ENCODE peak calls at places on chromosomes 6 and 20, in six cellular contexts. One of them, this sample, is unnamed. For H3K9me3, the result is how much of the 10 kb centered on the place peaks cover.

GRCh38 chr20:62022575-62023139 is 43.0 kb downstream of the TAF4 start:
- DNase-seq in CD4-positive, alpha-beta T cell: no peak
- DNase-seq in tibial artery: no peak
- DNase-seq in PC-3: no peak
- DNase-seq in body of pancreas: no peak
- DNase-seq in right lobe of liver: peak
- DNase-seq in this sample: no peak

GRCh38 chr6:35916056-35916455 is 4.8 kb downstream of the SRPK1 start:
- DNase-seq in CD4-positive, alpha-beta T cell: no peak
- DNase-seq in tibial artery: no peak
- DNase-seq in PC-3: no peak
- DNase-seq in body of pancreas: no peak
- DNase-seq in right lobe of liver: no peak
- DNase-seq in this sample: no peak

GRCh38 chr6:35296931-35297330 is 687 bp upstream of the DEF6 start:
- DNase-seq in CD4-positive, alpha-beta T cell: no peak
- DNase-seq in tibial artery: peak
- DNase-seq in PC-3: no peak
- DNase-seq in body of pancreas: no peak
- DNase-seq in right lobe of liver: no peak
- DNase-seq in this sample: no peak

GRCh38 chr6:125913864-125914351 is 42.7 kb upstream of the HINT3 start:
- DNase-seq in CD4-positive, alpha-beta T cell: no peak
- DNase-seq in tibial artery: no peak
- DNase-seq in PC-3: peak
- DNase-seq in body of pancreas: no peak
- DNase-seq in right lobe of liver: no peak
- DNase-seq in this sample: no peak

GRCh38 chr20:10376271-10377075 is 57.5 kb downstream of the MKKS start:
- DNase-seq in CD4-positive, alpha-beta T cell: no peak
- DNase-seq in tibial artery: no peak
- DNase-seq in PC-3: peak
- DNase-seq in body of pancreas: no peak
- DNase-seq in right lobe of liver: no peak
- DNase-seq in this sample: no peak

GRCh38 chr6:90495216-90495817 is 91.6 kb downstream of the MAP3K7 start:
- DNase-seq in CD4-positive, alpha-beta T cell: no peak
- DNase-seq in tibial artery: no peak
- DNase-seq in PC-3: no peak
- DNase-seq in body of pancreas: no peak
- DNase-seq in right lobe of liver: no peak
- DNase-seq in this sample: no peak

GRCh38 chr6:45677381-45677992 is 299.8 kb upstream of the SUPT3H start:
- DNase-seq in CD4-positive, alpha-beta T cell: no peak
- DNase-seq in tibial artery: no peak
- DNase-seq in PC-3: peak
- DNase-seq in body of pancreas: peak
- DNase-seq in right lobe of liver: no peak
- DNase-seq in this sample: no peak

GRCh38 chr6:6003334-6004146 is 3.2 kb downstream of the NRN1 start:
- DNase-seq in CD4-positive, alpha-beta T cell: no peak
- DNase-seq in tibial artery: no peak
- DNase-seq in PC-3: no peak
- DNase-seq in body of pancreas: no peak
- DNase-seq in right lobe of liver: peak
- DNase-seq in this sample: no peak

GRCh38 chr6:121485359-121485809 is 49.9 kb downstream of the GJA1 start:
- DNase-seq in CD4-positive, alpha-beta T cell: no peak
- DNase-seq in tibial artery: no peak
- DNase-seq in PC-3: peak
- DNase-seq in body of pancreas: no peak
- DNase-seq in right lobe of liver: no peak
- DNase-seq in this sample: no peak

GRCh38 chr6:166540631-166541331 is 45.7 kb downstream of the RAMACL start:
- DNase-seq in CD4-positive, alpha-beta T cell: peak
- DNase-seq in tibial artery: peak
- DNase-seq in PC-3: no peak
- DNase-seq in body of pancreas: no peak
- DNase-seq in right lobe of liver: no peak
- DNase-seq in this sample: peak

GRCh38 chr6:147741419-147741818 is 232.9 kb downstream of the SAMD5 start:
- DNase-seq in CD4-positive, alpha-beta T cell: no peak
- DNase-seq in tibial artery: no peak
- DNase-seq in PC-3: no peak
- DNase-seq in body of pancreas: no peak
- DNase-seq in right lobe of liver: no peak
- DNase-seq in this sample: no peak

GRCh38 chr6:165010556-165011535 is 298.6 kb downstream of the C6orf118 start:
- DNase-seq in CD4-positive, alpha-beta T cell: no peak
- DNase-seq in tibial artery: no peak
- DNase-seq in PC-3: peak
- DNase-seq in body of pancreas: no peak
- DNase-seq in right lobe of liver: no peak
- DNase-seq in this sample: no peak

GRCh38 chr20:6756961-6757595 is 10.4 kb upstream of the BMP2 start:
- DNase-seq in CD4-positive, alpha-beta T cell: no peak
- DNase-seq in tibial artery: no peak
- DNase-seq in PC-3: no peak
- DNase-seq in body of pancreas: peak
- DNase-seq in right lobe of liver: no peak
- DNase-seq in this sample: no peak

GRCh38 chr6:107812370-107812769 is 11.7 kb downstream of the SCML4 start:
- DNase-seq in CD4-positive, alpha-beta T cell: no peak
- DNase-seq in tibial artery: no peak
- DNase-seq in PC-3: no peak
- DNase-seq in body of pancreas: no peak
- DNase-seq in right lobe of liver: no peak
- DNase-seq in this sample: no peak

GRCh38 chr6:73282876-73283275 is 19.9 kb upstream of the KHDC1 start:
- DNase-seq in CD4-positive, alpha-beta T cell: no peak
- DNase-seq in tibial artery: no peak
- DNase-seq in PC-3: no peak
- DNase-seq in body of pancreas: no peak
- DNase-seq in right lobe of liver: no peak
- DNase-seq in this sample: no peak

GRCh38 chr6:27332692-27333641 is 20.9 kb upstream of the POM121L2 start:
- DNase-seq in CD4-positive, alpha-beta T cell: no peak
- DNase-seq in tibial artery: no peak
- DNase-seq in PC-3: peak
- DNase-seq in body of pancreas: peak
- DNase-seq in right lobe of liver: no peak
- DNase-seq in this sample: no peak

GRCh38 chr6:27415898-27416297 is 27.3 kb downstream of the ZNF391 start:
- DNase-seq in CD4-positive, alpha-beta T cell: no peak
- DNase-seq in tibial artery: no peak
- DNase-seq in PC-3: no peak
- DNase-seq in body of pancreas: no peak
- DNase-seq in right lobe of liver: no peak
- DNase-seq in this sample: no peak

GRCh38 chr20:57756213-57756612 is 46.4 kb upstream of the PMEPA1 start:
- DNase-seq in CD4-positive, alpha-beta T cell: no peak
- DNase-seq in tibial artery: peak
- DNase-seq in PC-3: no peak
- DNase-seq in body of pancreas: no peak
- DNase-seq in right lobe of liver: no peak
- DNase-seq in this sample: no peak

GRCh38 chr20:682123-682522 is 6.5 kb upstream of the SCRT2 start:
- DNase-seq in CD4-positive, alpha-beta T cell: no peak
- DNase-seq in tibial artery: no peak
- DNase-seq in PC-3: no peak
- DNase-seq in body of pancreas: no peak
- DNase-seq in right lobe of liver: peak
- DNase-seq in this sample: no peak

GRCh38 chr6:134316733-134317431 is 1.0 kb downstream of the SGK1 start:
- DNase-seq in CD4-positive, alpha-beta T cell: no peak
- DNase-seq in tibial artery: no peak
- DNase-seq in PC-3: no peak
- DNase-seq in body of pancreas: no peak
- DNase-seq in right lobe of liver: no peak
- DNase-seq in this sample: no peak

GRCh38 chr6:150334790-150335783 is 33.7 kb upstream of the IYD start:
- DNase-seq in CD4-positive, alpha-beta T cell: no peak
- DNase-seq in tibial artery: no peak
- DNase-seq in PC-3: peak
- DNase-seq in body of pancreas: peak
- DNase-seq in right lobe of liver: no peak
- DNase-seq in this sample: peak

GRCh38 chr6:107576852-107577251 is 86.9 kb downstream of the SOBP start:
- DNase-seq in CD4-positive, alpha-beta T cell: no peak
- DNase-seq in tibial artery: no peak
- DNase-seq in PC-3: peak
- DNase-seq in body of pancreas: no peak
- DNase-seq in right lobe of liver: no peak
- DNase-seq in this sample: no peak

GRCh38 chr6:43077981-43078411 is 1.9 kb downstream of the PTK7 start:
- DNase-seq in CD4-positive, alpha-beta T cell: no peak
- DNase-seq in tibial artery: no peak
- DNase-seq in PC-3: no peak
- DNase-seq in body of pancreas: no peak
- DNase-seq in right lobe of liver: no peak
- DNase-seq in this sample: no peak

GRCh38 chr20:34579191-34579661 is 20.7 kb downstream of the MAP1LC3A start:
- DNase-seq in CD4-positive, alpha-beta T cell: no peak
- DNase-seq in tibial artery: peak
- DNase-seq in PC-3: peak
- DNase-seq in body of pancreas: peak
- DNase-seq in right lobe of liver: no peak
- DNase-seq in this sample: peak

GRCh38 chr6:152096863-152097496 is 289.5 kb downstream of the ESR1 start:
- DNase-seq in CD4-positive, alpha-beta T cell: no peak
- DNase-seq in tibial artery: no peak
- DNase-seq in PC-3: peak
- DNase-seq in body of pancreas: no peak
- DNase-seq in right lobe of liver: no peak
- DNase-seq in this sample: no peak
- TF ChIP-seq CTCF in CD4-positive, alpha-beta T cell: no peak
- TF ChIP-seq CTCF in tibial artery: no peak
- TF ChIP-seq CTCF in PC-3: no peak
- TF ChIP-seq CTCF in body of pancreas: no peak
- TF ChIP-seq CTCF in right lobe of liver: no peak
- TF ChIP-seq CTCF in this sample: no peak

DNA sequence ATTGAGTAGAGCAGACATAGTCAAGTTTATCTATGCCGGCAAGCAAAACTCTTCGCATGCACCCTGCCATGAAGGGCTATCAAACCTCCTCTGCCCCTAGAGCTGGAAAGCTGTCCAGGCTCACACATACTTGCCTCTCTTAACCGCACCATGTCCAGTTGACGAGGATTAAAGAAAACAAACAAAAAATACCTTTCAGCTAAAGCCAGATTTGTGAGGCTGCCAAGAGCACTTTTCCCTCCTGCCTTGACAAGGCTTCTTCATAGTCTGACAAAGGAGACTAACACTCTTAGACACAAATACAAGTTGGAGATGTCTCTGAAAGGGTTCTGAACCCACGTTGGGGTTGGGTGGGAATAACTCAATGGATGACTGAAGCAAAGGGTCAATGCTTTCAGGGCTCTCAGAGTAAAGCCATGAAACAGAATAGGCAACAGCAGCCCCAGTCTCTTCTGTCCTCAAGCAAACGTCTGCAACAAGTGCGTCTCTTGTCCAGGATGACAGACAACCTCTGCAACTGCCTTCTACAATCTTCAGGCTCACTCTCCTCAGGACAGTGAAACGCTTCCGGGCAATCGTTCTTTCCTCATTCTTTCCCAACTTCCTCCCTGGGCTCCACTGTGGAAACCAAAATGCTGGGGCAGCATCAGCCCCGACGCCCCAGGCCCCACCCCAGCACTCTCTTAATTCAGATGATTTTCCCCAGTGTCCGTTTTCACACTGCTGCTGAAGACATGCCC is 57.8 kb downstream of the AGPAT4 start:
- DNase-seq in CD4-positive, alpha-beta T cell: no peak
- DNase-seq in tibial artery: no peak
- DNase-seq in PC-3: no peak
- DNase-seq in body of pancreas: no peak
- DNase-seq in right lobe of liver: no peak
- DNase-seq in this sample: no peak
- H3K9me3 ChIP-seq in CD4-positive, alpha-beta T cell: under half
- H3K9me3 ChIP-seq in tibial artery: under half
- H3K9me3 ChIP-seq in PC-3: under half
- H3K9me3 ChIP-seq in body of pancreas: under half
- H3K9me3 ChIP-seq in right lobe of liver: under half
- H3K9me3 ChIP-seq in this sample: under half

GRCh38 chr6:811806-812205 is 118.9 kb upstream of the EXOC2 start:
- DNase-seq in CD4-positive, alpha-beta T cell: no peak
- DNase-seq in tibial artery: no peak
- DNase-seq in PC-3: no peak
- DNase-seq in body of pancreas: no peak
- DNase-seq in right lobe of liver: no peak
- DNase-seq in this sample: no peak

GRCh38 chr6:818191-818590 is 125.3 kb upstream of the EXOC2 start:
- DNase-seq in CD4-positive, alpha-beta T cell: no peak
- DNase-seq in tibial artery: no peak
- DNase-seq in PC-3: no peak
- DNase-seq in body of pancreas: no peak
- DNase-seq in right lobe of liver: no peak
- DNase-seq in this sample: no peak

GRCh38 chr6:816510-817084 is 123.7 kb upstream of the EXOC2 start:
- DNase-seq in CD4-positive, alpha-beta T cell: no peak
- DNase-seq in tibial artery: no peak
- DNase-seq in PC-3: no peak
- DNase-seq in body of pancreas: no peak
- DNase-seq in right lobe of liver: no peak
- DNase-seq in this sample: no peak

GRCh38 chr6:814378-815347 is 121.7 kb upstream of the EXOC2 start:
- DNase-seq in CD4-positive, alpha-beta T cell: no peak
- DNase-seq in tibial artery: no peak
- DNase-seq in PC-3: no peak
- DNase-seq in body of pancreas: peak
- DNase-seq in right lobe of liver: no peak
- DNase-seq in this sample: no peak

GRCh38 chr6:815348-815738 is 122.4 kb upstream of the EXOC2 start:
- DNase-seq in CD4-positive, alpha-beta T cell: no peak
- DNase-seq in tibial artery: no peak
- DNase-seq in PC-3: no peak
- DNase-seq in body of pancreas: peak
- DNase-seq in right lobe of liver: no peak
- DNase-seq in this sample: no peak
- TF ChIP-seq CTCF in CD4-positive, alpha-beta T cell: no peak
- TF ChIP-seq CTCF in tibial artery: no peak
- TF ChIP-seq CTCF in PC-3: peak
- TF ChIP-seq CTCF in body of pancreas: no peak
- TF ChIP-seq CTCF in right lobe of liver: no peak
- TF ChIP-seq CTCF in this sample: no peak

GRCh38 chr6:30283761-30284160 is 43.0 kb upstream of the TRIM39 start:
- DNase-seq in CD4-positive, alpha-beta T cell: no peak
- DNase-seq in tibial artery: no peak
- DNase-seq in PC-3: no peak
- DNase-seq in body of pancreas: no peak
- DNase-seq in right lobe of liver: no peak
- DNase-seq in this sample: no peak

GRCh38 chr6:30287139-30287538 is 39.6 kb upstream of the TRIM39 start:
- DNase-seq in CD4-positive, alpha-beta T cell: no peak
- DNase-seq in tibial artery: no peak
- DNase-seq in PC-3: no peak
- DNase-seq in body of pancreas: no peak
- DNase-seq in right lobe of liver: no peak
- DNase-seq in this sample: no peak

GRCh38 chr6:30282522-30282921 is 44.2 kb upstream of the TRIM39 start:
- DNase-seq in CD4-positive, alpha-beta T cell: no peak
- DNase-seq in tibial artery: no peak
- DNase-seq in PC-3: no peak
- DNase-seq in body of pancreas: no peak
- DNase-seq in right lobe of liver: no peak
- DNase-seq in this sample: no peak
- H3K9me3 ChIP-seq in CD4-positive, alpha-beta T cell: half or more
- H3K9me3 ChIP-seq in tibial artery: half or more
- H3K9me3 ChIP-seq in PC-3: under half
- H3K9me3 ChIP-seq in body of pancreas: under half
- H3K9me3 ChIP-seq in right lobe of liver: under half
- H3K9me3 ChIP-seq in this sample: half or more